ENCODE peak calls at places on chromosomes 4 and X, in eight cellular contexts. One of them, this sample, is unnamed. For H3K4me1, the result is how much of the 10 kb centered on the place peaks cover.

GRCh38 chrX:69216911-69217310 is 51.7 kb upstream of the PJA1 start:
- DNase-seq in body of pancreas: no peak
- DNase-seq in prostate gland: peak
- DNase-seq in HCT116: no peak
- DNase-seq in transverse colon: no peak
- DNase-seq in adrenal gland: no peak
- DNase-seq in IMR-90: peak
- DNase-seq in ovary: no peak
- DNase-seq in this sample: no peak

GRCh38 chr4:64897683-64898082 is 488.4 kb upstream of the TECRL start:
- DNase-seq in body of pancreas: no peak
- DNase-seq in prostate gland: no peak
- DNase-seq in HCT116: no peak
- DNase-seq in transverse colon: no peak
- DNase-seq in adrenal gland: no peak
- DNase-seq in IMR-90: no peak
- DNase-seq in ovary: no peak
- DNase-seq in this sample: no peak

GRCh38 chrX:136259543-136259942 is 8.3 kb upstream of the MAP7D3 start:
- DNase-seq in body of pancreas: no peak
- DNase-seq in prostate gland: no peak
- DNase-seq in HCT116: no peak
- DNase-seq in transverse colon: no peak
- DNase-seq in adrenal gland: no peak
- DNase-seq in IMR-90: peak
- DNase-seq in ovary: no peak
- DNase-seq in this sample: no peak

GRCh38 chr4:184268574-184269160 is 51.0 kb upstream of the ENPP6 start:
- DNase-seq in body of pancreas: no peak
- DNase-seq in prostate gland: no peak
- DNase-seq in HCT116: no peak
- DNase-seq in transverse colon: no peak
- DNase-seq in adrenal gland: no peak
- DNase-seq in IMR-90: no peak
- DNase-seq in ovary: no peak
- DNase-seq in this sample: no peak

GRCh38 chr4:100591156-100591876 is 73.5 kb upstream of the EMCN start:
- DNase-seq in body of pancreas: peak
- DNase-seq in prostate gland: no peak
- DNase-seq in HCT116: no peak
- DNase-seq in transverse colon: no peak
- DNase-seq in adrenal gland: peak
- DNase-seq in IMR-90: no peak
- DNase-seq in ovary: peak
- DNase-seq in this sample: peak

GRCh38 chr4:172892300-172892699 is 276.3 kb upstream of the GALNT7 start:
- DNase-seq in body of pancreas: no peak
- DNase-seq in prostate gland: no peak
- DNase-seq in HCT116: peak
- DNase-seq in transverse colon: no peak
- DNase-seq in adrenal gland: no peak
- DNase-seq in IMR-90: peak
- DNase-seq in ovary: no peak
- DNase-seq in this sample: no peak

GRCh38 chr4:70943115-70943514 is 40.9 kb downstream of the MOB1B start:
- DNase-seq in body of pancreas: no peak
- DNase-seq in prostate gland: no peak
- DNase-seq in HCT116: no peak
- DNase-seq in transverse colon: no peak
- DNase-seq in adrenal gland: no peak
- DNase-seq in IMR-90: no peak
- DNase-seq in ovary: no peak
- DNase-seq in this sample: no peak

GRCh38 chrX:41759817-41760216 is 35.8 kb downstream of the GPR82 start:
- DNase-seq in body of pancreas: no peak
- DNase-seq in prostate gland: no peak
- DNase-seq in HCT116: peak
- DNase-seq in transverse colon: no peak
- DNase-seq in adrenal gland: no peak
- DNase-seq in IMR-90: peak
- DNase-seq in ovary: no peak
- DNase-seq in this sample: no peak

GRCh38 chr4:7938513-7939376 is 916 bp downstream of the AFAP1 start:
- DNase-seq in body of pancreas: peak
- DNase-seq in prostate gland: no peak
- DNase-seq in HCT116: no peak
- DNase-seq in transverse colon: peak
- DNase-seq in adrenal gland: no peak
- DNase-seq in IMR-90: peak
- DNase-seq in ovary: peak
- DNase-seq in this sample: peak

GRCh38 chr4:94936854-94937253 is 179.1 kb downstream of the BMPR1B start:
- DNase-seq in body of pancreas: no peak
- DNase-seq in prostate gland: no peak
- DNase-seq in HCT116: no peak
- DNase-seq in transverse colon: no peak
- DNase-seq in adrenal gland: no peak
- DNase-seq in IMR-90: no peak
- DNase-seq in ovary: no peak
- DNase-seq in this sample: no peak

GRCh38 chr4:94934864-94935263 is 177.1 kb downstream of the BMPR1B start:
- DNase-seq in body of pancreas: no peak
- DNase-seq in prostate gland: no peak
- DNase-seq in HCT116: no peak
- DNase-seq in transverse colon: no peak
- DNase-seq in adrenal gland: no peak
- DNase-seq in IMR-90: peak
- DNase-seq in ovary: no peak
- DNase-seq in this sample: no peak

GRCh38 chr4:94931626-94932025 is 173.9 kb downstream of the BMPR1B start:
- DNase-seq in body of pancreas: no peak
- DNase-seq in prostate gland: no peak
- DNase-seq in HCT116: no peak
- DNase-seq in transverse colon: no peak
- DNase-seq in adrenal gland: no peak
- DNase-seq in IMR-90: no peak
- DNase-seq in ovary: no peak
- DNase-seq in this sample: no peak

GRCh38 chr4:94933799-94934198 is 176.0 kb downstream of the BMPR1B start:
- DNase-seq in body of pancreas: no peak
- DNase-seq in prostate gland: no peak
- DNase-seq in HCT116: no peak
- DNase-seq in transverse colon: no peak
- DNase-seq in adrenal gland: no peak
- DNase-seq in IMR-90: peak
- DNase-seq in ovary: no peak
- DNase-seq in this sample: no peak

DNA sequence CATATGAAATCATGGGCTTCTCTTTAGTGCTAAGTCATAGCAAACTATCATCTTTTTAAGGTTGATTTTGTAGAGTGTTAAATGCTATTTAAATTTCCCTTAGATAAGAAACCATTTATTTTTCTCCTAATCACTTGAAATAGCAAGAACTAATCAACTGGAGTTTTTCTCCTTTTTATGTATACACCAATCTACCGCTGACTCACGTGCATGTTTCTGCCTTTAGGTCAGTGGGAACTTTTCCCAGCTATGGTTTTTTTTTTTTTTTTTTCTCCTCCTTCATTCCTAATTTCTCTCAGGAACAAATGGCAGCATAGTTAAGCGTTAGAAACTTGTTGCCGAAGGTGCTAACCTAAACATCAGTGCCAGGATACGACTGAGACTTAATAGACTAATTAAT is 176.4 kb downstream of the BMPR1B start:
- DNase-seq in body of pancreas: no peak
- DNase-seq in prostate gland: no peak
- DNase-seq in HCT116: no peak
- DNase-seq in transverse colon: no peak
- DNase-seq in adrenal gland: no peak
- DNase-seq in IMR-90: peak
- DNase-seq in ovary: no peak
- DNase-seq in this sample: no peak
- H3K4me3 ChIP-seq in body of pancreas: no peak
- H3K4me3 ChIP-seq in prostate gland: no peak
- H3K4me3 ChIP-seq in HCT116: no peak
- H3K4me3 ChIP-seq in transverse colon: no peak
- H3K4me3 ChIP-seq in adrenal gland: no peak
- H3K4me3 ChIP-seq in IMR-90: peak
- H3K4me3 ChIP-seq in ovary: no peak
- H3K4me3 ChIP-seq in this sample: no peak

DNA sequence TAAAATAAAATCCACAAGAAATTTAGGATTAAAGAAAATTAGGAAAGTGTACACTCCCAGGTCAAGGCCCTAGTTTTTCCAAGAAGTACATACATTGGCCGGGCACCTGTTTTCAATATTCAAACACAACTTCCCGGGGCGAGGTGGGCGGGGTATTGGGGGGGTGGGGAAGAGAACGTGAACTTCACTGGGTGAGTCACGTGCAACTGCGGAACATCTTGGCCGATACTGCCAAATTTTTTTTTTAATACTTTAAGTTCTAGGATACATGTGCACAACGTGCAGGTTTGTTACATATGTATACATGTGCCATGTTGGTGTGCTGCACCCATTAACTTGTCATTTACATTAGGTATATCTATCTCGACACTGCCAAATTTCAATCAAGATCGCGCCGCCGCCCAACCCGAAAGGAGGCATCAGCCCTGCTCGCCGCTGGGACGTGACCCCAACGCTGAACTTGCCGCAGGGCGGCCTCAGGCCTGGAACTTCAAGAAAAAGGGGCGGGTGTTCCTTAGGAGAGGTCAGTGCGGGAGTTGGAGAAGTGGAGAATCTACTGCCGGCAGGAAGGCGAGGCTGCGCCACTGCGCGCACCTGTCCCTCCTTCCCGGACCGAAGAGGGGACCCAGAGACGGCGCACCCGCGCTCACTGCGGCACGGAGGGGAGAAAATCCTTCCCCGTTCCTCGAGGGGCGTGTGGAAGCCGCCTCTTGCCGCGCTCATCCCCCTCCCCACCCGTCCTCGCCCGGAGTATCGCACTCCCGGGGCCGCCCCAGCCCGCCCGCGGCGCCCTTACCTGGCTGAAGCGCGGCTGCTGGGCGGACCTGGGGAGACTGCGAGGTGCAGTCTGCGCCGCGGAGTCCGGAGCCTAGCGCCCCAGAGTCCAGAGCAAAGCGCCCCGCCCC is at the start of gene TEC:
- DNase-seq in body of pancreas: peak
- DNase-seq in prostate gland: peak
- DNase-seq in HCT116: peak
- DNase-seq in transverse colon: peak
- DNase-seq in adrenal gland: peak
- DNase-seq in IMR-90: no peak
- DNase-seq in ovary: no peak
- DNase-seq in this sample: no peak
- H3K4me1 ChIP-seq in body of pancreas: under half
- H3K4me1 ChIP-seq in prostate gland: under half
- H3K4me1 ChIP-seq in HCT116: under half
- H3K4me1 ChIP-seq in transverse colon: under half
- H3K4me1 ChIP-seq in adrenal gland: under half
- H3K4me1 ChIP-seq in IMR-90: under half
- H3K4me1 ChIP-seq in ovary: under half
- H3K4me1 ChIP-seq in this sample: under half

DNA sequence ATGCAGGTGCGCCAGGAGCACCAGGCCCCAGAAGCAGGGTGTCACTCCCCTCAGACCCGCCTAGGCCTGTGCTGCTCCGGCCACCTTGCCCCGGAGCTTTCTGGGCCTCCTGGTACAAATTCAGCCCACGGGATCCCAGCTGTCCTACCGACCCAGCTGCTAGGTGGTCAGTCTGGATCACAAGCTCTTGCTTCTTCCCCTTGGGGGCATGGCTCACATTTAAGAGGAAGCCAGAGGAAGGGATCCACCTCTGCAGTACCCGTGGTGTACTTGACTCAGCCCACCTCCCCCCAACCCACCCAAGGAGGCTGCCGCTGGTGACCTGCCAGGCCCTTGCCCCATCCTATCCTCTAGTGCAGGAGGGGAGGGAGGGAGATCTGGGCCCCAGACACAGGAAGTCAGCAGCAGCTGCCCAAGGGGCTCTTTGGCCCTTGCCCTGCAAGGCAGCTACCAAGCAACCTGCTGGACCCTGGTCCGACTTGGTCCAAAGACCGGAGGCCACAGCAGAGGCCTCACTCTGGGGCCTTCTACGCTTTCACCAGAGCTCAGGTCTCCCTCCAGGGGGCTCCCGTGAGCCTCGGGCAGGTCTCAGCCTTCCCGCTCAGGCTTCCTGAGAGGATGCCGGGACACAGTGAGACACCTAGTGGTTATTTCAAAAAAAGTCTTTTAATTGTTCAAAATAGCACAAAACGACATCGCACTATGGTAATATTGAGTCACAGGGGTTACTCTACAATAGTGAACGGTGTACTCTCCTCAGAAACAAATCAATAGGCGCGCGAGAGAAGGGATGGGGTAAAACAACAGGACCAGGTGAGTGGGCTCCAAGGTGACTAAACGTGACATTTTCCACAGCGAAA is 2.7 kb upstream of the RENBP start:
- DNase-seq in body of pancreas: peak
- DNase-seq in prostate gland: no peak
- DNase-seq in HCT116: peak
- DNase-seq in transverse colon: peak
- DNase-seq in adrenal gland: peak
- DNase-seq in IMR-90: peak
- DNase-seq in ovary: peak
- DNase-seq in this sample: no peak
- TF ChIP-seq POLR2A in body of pancreas: no peak
- TF ChIP-seq POLR2A in prostate gland: no peak
- TF ChIP-seq POLR2A in HCT116: no peak
- TF ChIP-seq POLR2A in transverse colon: no peak
- TF ChIP-seq POLR2A in adrenal gland: no peak
- TF ChIP-seq POLR2A in IMR-90: no peak
- TF ChIP-seq POLR2A in ovary: no peak
- TF ChIP-seq POLR2A in this sample: no peak

GRCh38 chrX:2697741-2698294 is 6.7 kb downstream of the CD99 start:
- DNase-seq in body of pancreas: no peak
- DNase-seq in prostate gland: no peak
- DNase-seq in HCT116: no peak
- DNase-seq in transverse colon: no peak
- DNase-seq in adrenal gland: no peak
- DNase-seq in IMR-90: peak
- DNase-seq in ovary: no peak
- DNase-seq in this sample: no peak
- H3K4me3 ChIP-seq in body of pancreas: no peak
- H3K4me3 ChIP-seq in prostate gland: no peak
- H3K4me3 ChIP-seq in HCT116: no peak
- H3K4me3 ChIP-seq in transverse colon: no peak
- H3K4me3 ChIP-seq in adrenal gland: no peak
- H3K4me3 ChIP-seq in IMR-90: no peak
- H3K4me3 ChIP-seq in ovary: no peak
- H3K4me3 ChIP-seq in this sample: no peak